ENCODE peak calls at places on chromosomes 11 and 22, in five cellular contexts. O is SW 1271, J is GM19239, H is AG09319, Y is NCI-H1105. W is an unnamed sample.
A peak's percentile ranks its signal among the peaks of the same experiment; 100 is the strongest.

GRCh38 chr11:60128376-60128775 is 39.9 kb downstream of the MS4A2 start:
- DNase-seq in O (no peak), J (no peak), H (no peak), Y (no peak), W (no peak)

GRCh38 chr11:59174664-59175033 is 2.7 kb downstream of the DTX4 start:
- DNase-seq in O (no peak), J (no peak), H (no peak), Y (no peak), W (no peak)

GRCh38 chr11:8808226-8808585 is 102.8 kb upstream of the AKIP1 start:
- DNase-seq in O (no peak), J (no peak), H (no peak), Y (no peak), W (no peak)

GRCh38 chr22:49760630-49761571 is 66.8 kb downstream of the BRD1 start:
- DNase-seq in O (no peak), J (peak; percentile 52), H (no peak), Y (no peak), W (peak; percentile 17)

GRCh38 chr11:122207921-122208764 is 92.1 kb upstream of the BLID start:
- DNase-seq in O (no peak), J (no peak), H (peak; percentile 84), Y (no peak), W (no peak)

GRCh38 chr22:40855960-40856512 is 403 bp downstream of the ST13 start:
- DNase-seq in O (peak; percentile 44), J (no peak), H (no peak), Y (no peak), W (no peak)

GRCh38 chr11:47573321-47573720 is 5.4 kb downstream of the KBTBD4 start:
- DNase-seq in O (no peak), J (no peak), H (no peak), Y (no peak), W (no peak)

GRCh38 chr22:30201970-30202369 is 44.6 kb downstream of the LIF start:
- DNase-seq in O (no peak), J (no peak), H (no peak), Y (no peak), W (no peak)

GRCh38 chr11:61701298-61701993 is 21.3 kb downstream of the DAGLA start:
- DNase-seq in O (peak; percentile 18), J (no peak), H (no peak), Y (no peak), W (no peak)

GRCh38 chr11:63745304-63746170 is 23.0 kb downstream of the ZFTA start:
- DNase-seq in O (peak; percentile 47), J (no peak), H (no peak), Y (no peak), W (no peak)

GRCh38 chr11:112231952-112232351 is 5.7 kb downstream of the PTS start:
- DNase-seq in O (no peak), J (no peak), H (no peak), Y (no peak), W (no peak)

GRCh38 chr11:44316388-44317240 is 6.7 kb upstream of the ALX4 start:
- DNase-seq in O (no peak), J (no peak), H (no peak), Y (no peak), W (no peak)

GRCh38 chr11:15035283-15035682 is 38.1 kb upstream of the CALCB start:
- DNase-seq in O (no peak), J (no peak), H (no peak), Y (no peak), W (no peak)

GRCh38 chr11:48081151-48082010 is 101.0 kb downstream of the PTPRJ start:
- DNase-seq in O (peak; percentile 50), J (no peak), H (no peak), Y (no peak), W (no peak)

GRCh38 chr11:134610116-134610910 is 198.3 kb upstream of the B3GAT1 start:
- DNase-seq in O (no peak), J (no peak), H (no peak), Y (no peak), W (no peak)

GRCh38 chr11:95418916-95419315 is 187.9 kb upstream of the SESN3 start:
- DNase-seq in O (no peak), J (no peak), H (no peak), Y (no peak), W (no peak)

GRCh38 chr11:74138021-74138420 is 32.8 kb downstream of the C2CD3 start:
- DNase-seq in O (no peak), J (no peak), H (no peak), Y (no peak), W (no peak)